ENCODE peak calls at places on chromosomes 5 and 9, in four cellular contexts. U is neural crest cell, F is ovary, S is tibial artery. K is an unnamed sample.

GRCh38 chr5:106818552-106818951 is 852.2 kb downstream of the EFNA5 start:
- DNase-seq in U (no peak), S (no peak), F (no peak), K (peak)

GRCh38 chr5:177445052-177446016 is 1.3 kb upstream of the PRR7 start:
- DNase-seq in U (no peak), S (no peak), F (no peak), K (peak)

GRCh38 chr9:110255064-110255416 is 1.3 kb downstream of the TXN start:
- DNase-seq in S (no peak), U (no peak), F (peak), K (no peak)

GRCh38 chr9:74521009-74521408 is 23.9 kb downstream of the RORB start:
- DNase-seq in F (no peak), U (no peak), S (no peak), K (no peak)

GRCh38 chr5:139676951-139677367 is 28.8 kb downstream of the CXXC5 start:
- DNase-seq in F (no peak), U (peak), S (no peak), K (no peak)

GRCh38 chr5:43533646-43534045 is 18.7 kb upstream of the C5orf34 start:
- DNase-seq in U (no peak), F (no peak), S (no peak), K (no peak)

GRCh38 chr5:40318378-40318777 is 361.3 kb upstream of the PTGER4 start:
- DNase-seq in F (no peak), S (no peak), U (no peak), K (no peak)

GRCh38 chr9:89853161-89853560 is 248.3 kb downstream of the GADD45G start:
- DNase-seq in U (no peak), S (no peak), F (peak), K (no peak)

GRCh38 chr5:100406640-100407039 is 128.5 kb upstream of the FAM174A start:
- DNase-seq in U (no peak), S (no peak), F (no peak), K (no peak)

GRCh38 chr9:79681576-79681975 is 109.8 kb downstream of the TLE4 start:
- DNase-seq in S (no peak), U (no peak), F (no peak), K (no peak)

GRCh38 chr9:98533132-98533531 is 175.6 kb downstream of the GABBR2 start:
- DNase-seq in F (no peak), U (no peak), S (no peak), K (no peak)

GRCh38 chr5:171957591-171958251 is 48.7 kb downstream of the FBXW11 start:
- DNase-seq in F (no peak), S (no peak), U (no peak), K (peak)

GRCh38 chr5:56760723-56761122 is 54.6 kb upstream of the MAP3K1 start:
- DNase-seq in S (no peak), U (no peak), F (no peak), K (no peak)

GRCh38 chr5:111223790-111224560 is at the start of gene CAMK4:
- DNase-seq in S (peak), U (peak), F (peak), K (peak)

GRCh38 chr9:121652037-121652837 is 803 bp downstream of the DAB2IP start:
- DNase-seq in S (no peak), U (no peak), F (peak), K (no peak)

GRCh38 chr5:13569088-13569715 is 375.3 kb downstream of the DNAH5 start:
- DNase-seq in F (no peak), U (no peak), S (no peak), K (no peak)

GRCh38 chr9:35272989-35273388 is 111.2 kb downstream of the UNC13B start:
- DNase-seq in F (no peak), U (no peak), S (no peak), K (peak)

GRCh38 chr5:6393596-6394194 is 15.3 kb upstream of the MED10 start:
- DNase-seq in F (no peak), S (no peak), U (no peak), K (peak)

GRCh38 chr9:92773810-92774209 is 9.2 kb upstream of the BICD2 start:
- DNase-seq in S (no peak), F (no peak), U (no peak), K (no peak)

GRCh38 chr5:10775646-10776045 is 14.6 kb upstream of the DAP start:
- DNase-seq in F (no peak), U (no peak), S (no peak), K (no peak)

GRCh38 chr9:134239130-134239888 is 74.9 kb upstream of the RNU6ATAC start:
- DNase-seq in U (no peak), S (no peak), F (no peak), K (no peak)

GRCh38 chr9:116497081-116497480 is 190.0 kb upstream of the TRIM32 start:
- DNase-seq in F (no peak), S (no peak), U (no peak), K (no peak)

GRCh38 chr5:158691576-158691975 is 408.1 kb downstream of the EBF1 start:
- DNase-seq in U (no peak), S (no peak), F (no peak), K (no peak)

GRCh38 chr5:93717162-93717561 is 24.2 kb downstream of the POU5F2 start:
- DNase-seq in U (no peak), S (no peak), F (no peak), K (no peak)

GRCh38 chr9:131618071-131618479 is 72.8 kb downstream of the PRRT1B start:
- DNase-seq in F (no peak), S (no peak), U (no peak), K (no peak)

DNA sequence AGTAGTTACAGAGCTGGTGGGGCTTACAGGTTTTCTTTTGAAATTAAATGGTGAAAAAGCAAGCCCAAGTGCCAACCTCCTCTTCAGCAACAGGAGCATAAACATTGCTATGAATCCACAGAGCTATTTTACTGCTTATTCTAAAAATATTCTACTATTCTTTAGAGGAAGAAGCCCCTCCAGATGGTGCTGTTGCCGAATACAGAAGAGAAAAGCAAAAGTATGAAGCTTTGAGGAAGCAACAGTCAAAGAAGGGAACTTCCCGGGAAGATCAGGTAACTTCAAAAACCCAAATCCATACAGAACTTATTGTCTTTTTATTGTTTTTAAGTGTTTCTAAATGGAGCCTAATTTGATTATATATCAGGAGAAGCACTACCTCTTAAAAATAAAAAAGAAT is 202.8 kb downstream of the CWC27 start:
- DNase-seq in F (no peak), S (no peak), U (no peak), K (peak)
- TF ChIP-seq CTCF in F (no peak), S (no peak), U (no peak), K (no peak)

GRCh38 chr5:33890633-33891032 is 1.2 kb downstream of the ADAMTS12 start:
- DNase-seq in U (no peak), S (no peak), F (no peak), K (peak)
- TF ChIP-seq CTCF in U (no peak), S (no peak), F (no peak), K (peak)

GRCh38 chr9:108535526-108535925 is 320.3 kb downstream of the ACTL7B start:
- DNase-seq in F (no peak), U (peak), S (no peak), K (peak)
- TF ChIP-seq CTCF in F (no peak), U (peak), S (peak), K (peak)

DNA sequence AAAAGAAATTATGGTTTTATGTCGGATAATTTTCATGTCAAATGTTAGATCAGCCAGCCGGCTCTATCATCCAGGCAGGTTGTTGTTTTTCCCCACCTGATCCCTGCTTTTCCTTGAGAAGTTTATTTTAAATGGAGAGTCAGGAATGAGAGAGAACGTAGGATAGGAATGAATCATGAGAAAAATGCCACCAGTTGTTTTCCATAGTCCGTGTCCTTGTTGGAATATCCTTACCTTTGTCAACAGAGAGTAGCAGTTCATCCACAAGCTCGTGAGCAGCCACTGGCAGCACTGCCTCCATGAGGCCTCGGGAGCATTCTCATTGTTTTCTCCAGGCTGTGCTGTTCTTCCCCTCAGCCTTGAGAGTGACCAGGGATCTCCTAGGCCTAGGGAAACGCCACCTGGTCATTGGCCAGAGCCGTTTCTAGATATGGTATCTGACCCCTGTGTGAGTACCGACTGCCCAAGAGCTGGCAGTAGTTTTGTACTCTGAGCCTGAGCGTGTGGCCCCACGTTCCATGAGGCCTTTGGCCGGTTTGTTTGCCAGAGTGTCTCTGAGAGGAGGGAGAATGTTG is 293.3 kb downstream of the FANCC start:
- DNase-seq in F (no peak), S (peak), U (no peak), K (no peak)
- TF ChIP-seq CTCF in F (no peak), S (no peak), U (no peak), K (no peak)

DNA sequence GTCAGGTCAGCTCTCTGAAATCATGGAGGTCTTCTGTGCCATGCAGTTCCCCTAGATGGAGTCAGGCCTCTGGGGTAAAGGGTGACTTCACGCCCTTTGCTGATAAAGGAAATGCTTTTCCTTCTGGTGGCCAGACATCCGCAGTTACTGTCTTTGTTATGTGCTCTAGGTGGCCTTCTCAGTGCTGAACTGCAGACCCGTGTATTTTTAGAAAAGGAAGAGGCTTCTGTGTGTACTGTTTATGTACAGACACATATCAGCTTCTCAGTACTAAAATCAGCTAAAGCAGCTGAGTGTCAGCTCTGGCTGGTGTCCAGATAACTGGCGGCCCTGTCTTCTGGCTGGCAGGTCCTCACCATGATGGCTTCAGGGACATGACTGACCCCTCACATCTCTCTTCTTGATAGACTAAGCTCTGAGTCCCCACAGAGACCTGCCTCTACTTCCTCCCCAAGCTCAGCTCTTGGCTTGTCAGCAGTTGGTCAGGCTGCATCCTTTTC is 75.3 kb downstream of the ARHGAP26 start:
- DNase-seq in U (no peak), F (no peak), S (no peak), K (peak)
- TF ChIP-seq CTCF in U (no peak), F (no peak), S (no peak), K (no peak)

GRCh38 chr9:105401651-105402050 is 46.2 kb upstream of the FSD1L start:
- DNase-seq in U (no peak), F (no peak), S (no peak), K (no peak)
- TF ChIP-seq CTCF in U (no peak), F (no peak), S (no peak), K (no peak)

GRCh38 chr9:16712800-16713199 is 157.7 kb downstream of the BNC2 start:
- DNase-seq in S (no peak), U (no peak), F (no peak), K (no peak)
- TF ChIP-seq CTCF in S (no peak), U (no peak), F (no peak), K (no peak)